ENCODE peak calls at places on chromosomes 16 and 17, in four cellular contexts. L, Q, R and D are unnamed samples.
A peak's percentile ranks its signal among the peaks of the same experiment; 100 is the strongest.

GRCh38 chr17:63487014-63487339 is 10.1 kb downstream of the ACE start:
- DNase-seq in L (no peak), Q (no peak), R (no peak), D (no peak)

GRCh38 chr17:7027335-7027734 is 4.5 kb downstream of the BCL6B start:
- DNase-seq in L (no peak), Q (no peak), R (no peak), D (no peak)

GRCh38 chr16:23595246-23595950 is 718 bp downstream of the NDUFAB1 start:
- DNase-seq in L (no peak), Q (no peak), R (no peak), D (no peak)

GRCh38 chr17:48878920-48879898 is 13.4 kb upstream of the ATP5MC1 start:
- DNase-seq in L (peak; percentile 14), Q (peak; percentile 55), R (peak; percentile 57), D (peak; percentile 39)

GRCh38 chr17:6823011-6823442 is 8.5 kb downstream of the TEKT1 start:
- DNase-seq in L (no peak), Q (no peak), R (peak; percentile 1), D (no peak)

GRCh38 chr17:80527016-80527645 is 17.5 kb upstream of the RPTOR start:
- DNase-seq in L (no peak), Q (no peak), R (no peak), D (no peak)

GRCh38 chr17:53148058-53148457 is 674.7 kb upstream of the KIF2B start:
- DNase-seq in L (no peak), Q (no peak), R (no peak), D (no peak)

GRCh38 chr16:3594316-3595109 is 16.9 kb downstream of the SLX4 start:
- DNase-seq in L (no peak), Q (no peak), R (no peak), D (no peak)

GRCh38 chr17:70144260-70144846 is 25.0 kb upstream of the KCNJ2 start:
- DNase-seq in L (no peak), Q (no peak), R (peak; percentile 7), D (no peak)

GRCh38 chr17:78822552-78822951 is 18.1 kb downstream of the USP36 start:
- DNase-seq in L (no peak), Q (no peak), R (peak; percentile 97), D (no peak)

GRCh38 chr16:83561876-83562275 is 245.9 kb upstream of the HSBP1 start:
- DNase-seq in L (peak; percentile 10), Q (no peak), R (peak; percentile 58), D (no peak)

GRCh38 chr17:9020096-9020823 is 1.1 kb upstream of the NTN1 start:
- DNase-seq in L (no peak), Q (no peak), R (no peak), D (no peak)

GRCh38 chr16:47905771-47906170 is 250.0 kb downstream of the ABCC12 start:
- DNase-seq in L (no peak), Q (no peak), R (peak; percentile 97), D (no peak)

GRCh38 chr16:77788196-77789084 is at the start of gene VAT1L:
- DNase-seq in L (no peak), Q (peak; percentile 23), R (peak; percentile 67), D (peak; percentile 26)

GRCh38 chr16:56589141-56590039 is at the start of gene MT3:
- DNase-seq in L (no peak), Q (no peak), R (peak; percentile 23), D (no peak)

GRCh38 chr16:77812856-77813523 is 24.6 kb downstream of the VAT1L start:
- DNase-seq in L (no peak), Q (no peak), R (no peak), D (no peak)

GRCh38 chr16:30533748-30534367 is 800 bp downstream of the ZNF747 start:
- DNase-seq in L (no peak), Q (no peak), R (no peak), D (no peak)

GRCh38 chr17:64080174-64080618 is 49.7 kb downstream of the ERN1 start:
- DNase-seq in L (no peak), Q (no peak), R (no peak), D (no peak)

GRCh38 chr17:17315142-17315821 is 12.1 kb downstream of the NT5M start:
- DNase-seq in L (no peak), Q (no peak), R (no peak), D (peak; percentile 25)

GRCh38 chr16:2933701-2934100 is 22.0 kb downstream of the FLYWCH1 start:
- DNase-seq in L (no peak), Q (no peak), R (no peak), D (no peak)

GRCh38 chr17:31588512-31588911 is 197.0 kb downstream of the RAB11FIP4 start:
- DNase-seq in L (no peak), Q (no peak), R (no peak), D (no peak)

GRCh38 chr16:11916524-11917285 is 949 bp upstream of the GSPT1 start:
- DNase-seq in L (no peak), Q (no peak), R (peak; percentile 84), D (no peak)